ENCODE peak calls at places on chromosomes 11 and 22, in four cellular contexts. V is HCT116, G is transverse colon, I is prostate gland. O is an unnamed sample.

GRCh38 chr11:36007127-36007824 is 63.4 kb downstream of the LDLRAD3 start:
- DNase-seq in G (no peak), V (no peak), I (no peak), O (no peak)

GRCh38 chr22:19658057-19658966 is 56.0 kb upstream of the SEPTIN5 start:
- DNase-seq in I (no peak), V (no peak), G (no peak), O (no peak)

GRCh38 chr11:111911563-111912401 is at the start of gene CRYAB:
- DNase-seq in G (peak), V (no peak), I (peak), O (no peak)

GRCh38 chr11:76048763-76049162 is 157.5 kb downstream of the WNT11 start:
- DNase-seq in G (no peak), V (peak), I (no peak), O (no peak)

GRCh38 chr11:111978028-111978771 is 41.1 kb downstream of the DIXDC1 start:
- DNase-seq in I (peak), V (no peak), G (peak), O (no peak)

GRCh38 chr11:10355257-10355661 is 50.4 kb downstream of the ADM start:
- DNase-seq in G (no peak), V (no peak), I (no peak), O (no peak)

GRCh38 chr11:132790466-132790865 is 741.8 kb downstream of the OPCML start:
- DNase-seq in I (no peak), V (no peak), G (no peak), O (no peak)

GRCh38 chr11:94400839-94401772 is at the start of gene GPR83:
- DNase-seq in G (no peak), I (no peak), V (no peak), O (no peak)

GRCh38 chr11:128420943-128421342 is 166.4 kb downstream of the ETS1 start:
- DNase-seq in G (no peak), I (no peak), V (no peak), O (no peak)

GRCh38 chr22:39773976-39774539 is 119.5 kb downstream of the ENTHD1 start:
- DNase-seq in I (peak), V (no peak), G (peak), O (peak)

GRCh38 chr11:82494988-82495432 is 238.7 kb downstream of the FAM181B start:
- DNase-seq in V (no peak), I (no peak), G (no peak), O (no peak)

GRCh38 chr22:46061124-46061410 is 84.1 kb upstream of the WNT7B start:
- DNase-seq in I (no peak), V (no peak), G (peak), O (no peak)

GRCh38 chr11:116721983-116722382 is 50.8 kb downstream of the BUD13 start:
- DNase-seq in G (no peak), I (no peak), V (no peak), O (no peak)

GRCh38 chr11:122215244-122215992 is 99.4 kb upstream of the BLID start:
- DNase-seq in V (peak), I (peak), G (peak), O (peak)

GRCh38 chr22:48896766-48897637 is 930.7 kb downstream of the BRD1 start:
- DNase-seq in V (no peak), G (no peak), I (no peak), O (no peak)

GRCh38 chr11:12410006-12410728 is 32.8 kb downstream of the PARVA start:
- DNase-seq in G (no peak), I (no peak), V (no peak), O (no peak)

GRCh38 chr11:26244207-26244606 is 87.7 kb upstream of the ANO3 start:
- DNase-seq in V (no peak), I (no peak), G (no peak), O (no peak)

GRCh38 chr11:15629690-15630321 is 515.1 kb downstream of the INSC start:
- DNase-seq in I (no peak), G (peak), V (peak), O (no peak)

GRCh38 chr11:47155914-47156313 is 20.8 kb downstream of the ARFGAP2 start:
- DNase-seq in G (no peak), I (no peak), V (no peak), O (no peak)

GRCh38 chr11:126194121-126194543 is 17.3 kb downstream of the RPUSD4 start:
- DNase-seq in G (peak), I (peak), V (no peak), O (no peak)

GRCh38 chr11:119091083-119091650 is 6.5 kb downstream of the HMBS start:
- DNase-seq in I (no peak), G (no peak), V (no peak), O (no peak)

GRCh38 chr22:38710866-38711265 is 5.1 kb downstream of the GTPBP1 start:
- DNase-seq in V (no peak), G (no peak), I (no peak), O (no peak)

GRCh38 chr11:106471273-106471672 is 393.8 kb downstream of the AASDHPPT start:
- DNase-seq in I (no peak), V (no peak), G (no peak), O (no peak)

GRCh38 chr11:6926208-6927029 is at the start of gene ZNF215:
- DNase-seq in I (peak), V (peak), G (peak), O (peak)

GRCh38 chr22:38868886-38869381 is 3.1 kb downstream of the CBX6 start:
- DNase-seq in G (peak), I (peak), V (peak), O (peak)

DNA sequence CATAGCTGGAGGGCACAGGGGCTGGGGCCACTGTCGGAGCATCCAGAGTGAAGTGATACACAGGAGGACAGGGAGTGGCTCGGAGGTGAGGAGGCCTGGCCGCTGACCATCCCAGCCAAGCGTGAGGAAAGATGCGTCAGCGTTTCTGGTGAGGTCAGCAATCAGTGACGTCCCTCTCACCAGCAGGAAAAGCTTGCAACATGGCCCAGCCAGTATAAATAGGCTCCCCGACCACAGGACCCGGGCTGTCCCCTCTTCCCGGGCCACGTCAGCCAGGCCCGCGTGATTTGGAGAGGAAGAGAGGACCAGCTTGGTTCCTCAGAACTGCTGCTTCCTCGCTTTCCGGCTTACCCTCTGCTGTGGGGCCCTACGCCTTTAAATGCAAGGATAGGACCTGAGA is 4.2 kb upstream of the OSM start:
- DNase-seq in V (no peak), G (peak), I (no peak), O (no peak)
- TF ChIP-seq POLR2AphosphoS5 in V (no peak), G (no peak), I (no peak), O (no peak)

DNA sequence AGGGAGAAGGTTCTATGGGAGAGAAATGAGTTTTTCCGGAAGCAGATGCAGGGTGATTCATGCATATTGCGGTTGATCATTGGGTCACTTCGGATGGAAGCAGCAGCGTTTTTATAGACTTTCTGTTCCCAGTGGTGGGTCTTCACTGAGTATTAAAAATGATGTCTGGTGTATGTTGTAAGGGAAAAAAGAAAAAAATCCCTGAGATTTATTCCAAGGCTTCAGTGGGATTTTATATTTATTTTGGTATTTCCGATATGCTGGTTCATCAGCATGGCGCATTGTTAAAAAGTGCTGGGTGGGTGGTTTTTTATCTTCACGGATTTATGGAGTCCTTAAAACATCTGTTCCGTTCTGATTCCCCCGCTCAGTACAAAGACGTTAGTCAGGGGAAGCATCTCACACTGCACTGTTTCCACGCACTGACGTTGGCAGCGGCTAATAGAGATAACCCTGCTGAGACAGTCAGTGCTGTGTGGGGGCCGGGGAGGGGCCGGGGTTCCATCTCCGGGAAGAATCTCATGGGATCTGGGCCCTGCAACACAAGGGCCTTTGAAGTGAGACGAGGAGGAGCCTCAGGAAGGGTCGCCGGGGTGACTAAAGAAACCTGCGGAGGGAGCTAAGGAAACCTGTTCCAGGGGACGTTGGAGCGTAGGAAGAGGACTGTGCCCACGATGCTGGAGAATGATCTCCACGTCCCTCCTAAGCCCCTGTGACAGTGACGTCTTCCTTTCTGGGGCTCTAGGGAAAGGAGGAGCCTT is 390.0 kb downstream of the NTM start:
- DNase-seq in V (no peak), G (no peak), I (no peak), O (no peak)
- TF ChIP-seq POLR2AphosphoS5 in V (no peak), G (no peak), I (no peak), O (no peak)

DNA sequence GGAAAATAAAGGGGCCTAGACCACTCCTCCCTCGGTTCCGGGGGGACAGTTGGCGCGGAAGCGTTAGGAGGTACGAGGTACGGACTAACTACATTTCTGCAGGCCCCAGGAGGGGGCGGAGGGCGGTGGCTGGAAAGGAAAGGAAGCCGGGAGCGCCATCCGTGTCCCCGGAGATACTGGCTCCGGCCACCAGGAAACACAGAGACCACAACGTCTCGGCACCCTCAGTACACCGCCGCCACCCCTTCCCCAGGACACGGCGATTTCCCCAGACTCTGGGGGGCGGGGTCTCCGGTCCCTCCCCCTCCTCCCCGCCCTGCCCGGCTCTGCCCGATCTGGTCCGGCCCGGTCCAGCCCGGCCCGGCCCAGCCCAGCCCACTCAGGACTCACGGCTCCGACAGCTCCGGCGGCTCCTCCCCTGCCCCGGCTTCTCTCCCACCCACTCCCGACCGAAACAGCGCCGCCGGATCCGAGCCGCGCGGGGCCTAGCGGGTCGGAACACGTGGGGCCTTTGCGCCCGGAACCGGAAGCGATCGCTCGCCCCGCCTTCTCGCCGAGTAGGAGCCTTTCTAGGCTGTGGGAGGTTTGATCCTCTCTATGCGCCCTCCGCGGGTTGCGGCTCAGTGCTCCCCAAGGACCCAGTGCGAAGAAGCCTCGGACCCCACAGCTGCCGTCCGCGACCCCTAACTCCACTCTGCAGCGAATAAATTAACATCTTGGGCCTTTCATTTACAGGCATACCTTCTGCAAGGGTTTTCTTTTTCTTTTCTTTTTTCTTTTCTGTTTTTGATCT is at the start of gene ZNF202:
- DNase-seq in G (peak), I (peak), V (peak), O (peak)
- TF ChIP-seq POLR2AphosphoS5 in G (no peak), I (peak), V (peak), O (peak)

GRCh38 chr22:43293259-43293658 is 49.9 kb downstream of the SCUBE1 start:
- DNase-seq in G (peak), V (no peak), I (peak), O (no peak)

GRCh38 chr22:43293661-43294392 is 49.3 kb downstream of the SCUBE1 start:
- DNase-seq in V (no peak), I (peak), G (peak), O (no peak)

GRCh38 chr22:43291381-43291780 is 51.8 kb downstream of the SCUBE1 start:
- DNase-seq in V (no peak), I (no peak), G (no peak), O (no peak)

GRCh38 chr22:43289976-43290663 is 53.1 kb downstream of the SCUBE1 start:
- DNase-seq in G (no peak), I (no peak), V (no peak), O (no peak)

DNA sequence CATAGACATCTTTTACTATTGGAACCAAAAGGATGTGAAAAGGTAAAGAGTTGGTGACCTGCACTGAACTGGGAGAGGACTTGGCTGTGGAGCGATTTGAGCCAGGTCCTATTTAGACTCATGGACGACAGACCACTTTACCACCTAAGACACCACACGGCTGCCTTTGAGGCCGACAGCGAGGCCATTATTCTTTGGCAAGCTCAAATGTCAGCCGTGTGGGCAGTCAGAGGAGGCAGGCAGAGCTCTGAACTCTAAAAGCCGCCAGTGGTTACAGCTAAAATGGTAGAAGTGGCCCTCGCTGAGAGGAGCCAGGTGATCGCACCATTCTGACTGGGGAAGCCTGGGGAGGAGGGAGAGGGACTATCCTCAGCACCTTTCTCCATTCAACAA is 50.5 kb downstream of the SCUBE1 start:
- DNase-seq in V (no peak), I (no peak), G (no peak), O (no peak)
- TF ChIP-seq POLR2AphosphoS5 in V (no peak), I (no peak), G (no peak), O (no peak)

GRCh38 chr11:66371627-66372415 is at the start of gene SLC29A2:
- DNase-seq in V (peak), G (peak), I (peak), O (peak)
- TF ChIP-seq POLR2AphosphoS5 in V (peak), G (no peak), I (peak), O (no peak)

GRCh38 chr22:22856364-22856763 is 31.3 kb upstream of the IGLL5 start:
- DNase-seq in V (no peak), G (no peak), I (no peak), O (no peak)
- TF ChIP-seq POLR2AphosphoS5 in V (no peak), G (no peak), I (no peak), O (no peak)

DNA sequence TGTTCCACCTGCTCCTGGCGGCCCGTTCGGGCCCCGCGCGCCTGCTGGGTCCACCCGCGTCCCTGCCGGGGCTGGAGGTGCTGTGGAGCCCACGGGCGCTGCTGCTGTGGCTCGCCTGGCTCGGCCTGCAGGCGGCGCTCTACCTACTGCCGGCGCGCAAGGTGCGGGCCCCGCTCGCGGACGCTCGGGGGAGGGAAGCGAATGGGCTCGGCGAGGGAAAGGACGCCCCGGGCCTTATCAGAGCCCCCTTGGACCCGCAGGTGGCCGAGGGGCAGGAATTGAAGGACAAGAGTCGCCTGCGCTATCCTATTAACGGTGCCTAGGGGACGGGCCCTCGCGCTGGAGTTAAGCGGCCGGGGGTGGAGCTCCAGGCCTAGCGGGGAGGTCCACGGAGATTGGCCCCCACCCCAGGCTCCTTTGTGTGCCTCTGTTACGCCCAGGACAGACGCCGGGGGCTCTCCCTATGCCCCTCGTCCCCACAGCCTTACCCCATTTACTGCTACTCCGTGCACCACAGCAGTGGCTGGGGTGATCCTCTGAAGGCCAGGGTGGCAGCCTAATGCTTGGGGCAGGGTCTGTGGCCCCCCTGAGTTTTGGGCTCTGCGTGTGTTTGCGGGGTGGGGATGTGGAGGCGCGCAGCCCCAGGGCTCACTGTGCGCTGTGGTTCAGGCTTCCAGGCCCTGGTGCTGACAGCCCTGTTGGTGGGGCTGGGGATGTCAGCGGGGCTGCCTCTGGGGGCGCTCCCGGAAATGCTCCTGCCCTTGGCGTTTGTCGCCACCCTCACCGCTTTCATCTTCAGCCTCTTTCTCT is 1.1 kb downstream of the TM7SF2 start:
- DNase-seq in I (no peak), G (peak), V (no peak), O (peak)
- TF ChIP-seq POLR2AphosphoS5 in I (peak), G (no peak), V (peak), O (peak)

GRCh38 chr22:20997536-20998257 is 4.2 kb downstream of the THAP7 start:
- DNase-seq in G (no peak), I (no peak), V (no peak), O (no peak)
- TF ChIP-seq POLR2AphosphoS5 in G (no peak), I (no peak), V (no peak), O (peak)

GRCh38 chr11:60455531-60456042 is at the start of gene MS4A1:
- DNase-seq in I (no peak), G (peak), V (no peak), O (peak)

GRCh38 chr11:60459345-60459744 is 3.7 kb downstream of the MS4A1 start:
- DNase-seq in V (no peak), I (no peak), G (no peak), O (no peak)

GRCh38 chr11:60454212-60454611 is 1.4 kb upstream of the MS4A1 start:
- DNase-seq in I (no peak), V (no peak), G (no peak), O (no peak)

GRCh38 chr11:60457576-60457975 is 1.9 kb downstream of the MS4A1 start:
- DNase-seq in G (no peak), I (no peak), V (no peak), O (no peak)
- TF ChIP-seq POLR2AphosphoS5 in G (no peak), I (no peak), V (no peak), O (peak)

O was measured in GM12892.